ENCODE peak calls at places on chromosomes 4 and X, in eight cellular contexts. One of them, this sample, is unnamed.

GRCh38 chrX:17632942-17633341 is 104.4 kb upstream of the SCML1 start:
- DNase-seq in AG09309: no peak
- DNase-seq in astrocyte of the spinal cord: no peak
- DNase-seq in hippocampal formation: no peak
- DNase-seq in tibial artery: no peak
- DNase-seq in SW480: no peak
- DNase-seq in ELF-1: no peak
- DNase-seq in SJSA1: peak
- DNase-seq in this sample: no peak

GRCh38 chr4:185535818-185536729 is 767 bp upstream of the PDLIM3 start:
- DNase-seq in SW480: no peak
- DNase-seq in AG09309: no peak
- DNase-seq in hippocampal formation: peak
- DNase-seq in astrocyte of the spinal cord: no peak
- DNase-seq in tibial artery: peak
- DNase-seq in ELF-1: no peak
- DNase-seq in SJSA1: peak
- DNase-seq in this sample: no peak

GRCh38 chr4:7160439-7160838 is 31.9 kb upstream of the SORCS2 start:
- DNase-seq in astrocyte of the spinal cord: no peak
- DNase-seq in SJSA1: no peak
- DNase-seq in tibial artery: no peak
- DNase-seq in ELF-1: no peak
- DNase-seq in SW480: no peak
- DNase-seq in hippocampal formation: peak
- DNase-seq in AG09309: no peak
- DNase-seq in this sample: no peak

GRCh38 chr4:184190711-184191110 is 27.0 kb downstream of the ENPP6 start:
- DNase-seq in astrocyte of the spinal cord: no peak
- DNase-seq in hippocampal formation: peak
- DNase-seq in SW480: no peak
- DNase-seq in ELF-1: no peak
- DNase-seq in AG09309: no peak
- DNase-seq in SJSA1: no peak
- DNase-seq in tibial artery: no peak
- DNase-seq in this sample: no peak

GRCh38 chrX:19776753-19777152 is 110.6 kb downstream of the SH3KBP1 start:
- DNase-seq in SW480: no peak
- DNase-seq in SJSA1: no peak
- DNase-seq in AG09309: no peak
- DNase-seq in ELF-1: no peak
- DNase-seq in astrocyte of the spinal cord: no peak
- DNase-seq in tibial artery: no peak
- DNase-seq in hippocampal formation: no peak
- DNase-seq in this sample: no peak

GRCh38 chr4:112075129-112075753 is 70.0 kb upstream of the FAM241A start:
- DNase-seq in tibial artery: no peak
- DNase-seq in hippocampal formation: no peak
- DNase-seq in SJSA1: peak
- DNase-seq in SW480: peak
- DNase-seq in AG09309: no peak
- DNase-seq in ELF-1: peak
- DNase-seq in astrocyte of the spinal cord: peak
- DNase-seq in this sample: no peak

GRCh38 chr4:140523370-140523856 is 555 bp upstream of the ELMOD2 start:
- DNase-seq in astrocyte of the spinal cord: no peak
- DNase-seq in SJSA1: no peak
- DNase-seq in AG09309: no peak
- DNase-seq in SW480: no peak
- DNase-seq in hippocampal formation: no peak
- DNase-seq in tibial artery: no peak
- DNase-seq in ELF-1: no peak
- DNase-seq in this sample: no peak

GRCh38 chr4:14165253-14165942 is 537.9 kb upstream of the BOD1L1 start:
- DNase-seq in AG09309: no peak
- DNase-seq in SJSA1: no peak
- DNase-seq in ELF-1: no peak
- DNase-seq in hippocampal formation: no peak
- DNase-seq in astrocyte of the spinal cord: no peak
- DNase-seq in tibial artery: peak
- DNase-seq in SW480: no peak
- DNase-seq in this sample: no peak

GRCh38 chr4:29708473-29708872 is 1011.7 kb upstream of the PCDH7 start:
- DNase-seq in SJSA1: no peak
- DNase-seq in astrocyte of the spinal cord: peak
- DNase-seq in AG09309: peak
- DNase-seq in ELF-1: no peak
- DNase-seq in tibial artery: no peak
- DNase-seq in SW480: no peak
- DNase-seq in hippocampal formation: no peak
- DNase-seq in this sample: no peak

This sample was measured in mesothelial cell of epicardium.